ENCODE peak calls at places on chromosomes 1 and 21, in eight cellular contexts. F is K562, Z is esophagus muscularis mucosa, Q is transverse colon, K is tibial nerve, P is stomach, J is sigmoid colon, N is suprapubic skin. X is an unnamed sample.

GRCh38 chr1:151157067-151157531 is 650 bp downstream of the TNFAIP8L2 start:
- DNase-seq in F (no peak), Z (no peak), Q (peak), K (no peak), P (no peak), J (peak), N (no peak), X (no peak)

GRCh38 chr1:215844266-215844665 is 277.2 kb downstream of the KCTD3 start:
- DNase-seq in F (no peak), Z (no peak), Q (no peak), K (no peak), P (no peak), J (no peak), N (no peak), X (no peak)

GRCh38 chr1:19040010-19040680 is 83.7 kb upstream of the IFFO2 start:
- DNase-seq in F (no peak), Z (no peak), Q (no peak), K (no peak), P (no peak), J (peak), N (peak), X (no peak)

GRCh38 chr1:153987621-153988020 is 1.5 kb upstream of the RAB13 start:
- DNase-seq in F (no peak), Z (no peak), Q (no peak), K (no peak), P (no peak), J (no peak), N (no peak), X (no peak)

GRCh38 chr1:245880754-245881403 is 626.2 kb downstream of the SMYD3 start:
- DNase-seq in F (no peak), Z (no peak), Q (no peak), K (no peak), P (no peak), J (no peak), N (no peak), X (no peak)

GRCh38 chr1:216723274-216723780 is at the start of gene ESRRG:
- DNase-seq in F (no peak), Z (no peak), Q (peak), K (no peak), P (peak), J (no peak), N (no peak), X (peak)

GRCh38 chr1:14939527-14940284 is 213.8 kb upstream of the TMEM51 start:
- DNase-seq in F (peak), Z (no peak), Q (no peak), K (no peak), P (no peak), J (no peak), N (no peak), X (no peak)

GRCh38 chr1:91057784-91058183 is 35.9 kb upstream of the ZNF644 start:
- DNase-seq in F (no peak), Z (no peak), Q (no peak), K (no peak), P (no peak), J (no peak), N (no peak), X (no peak)

GRCh38 chr1:56948403-56949023 is 17.3 kb downstream of the C8B start:
- DNase-seq in F (no peak), Z (no peak), Q (no peak), K (no peak), P (no peak), J (no peak), N (no peak), X (no peak)

GRCh38 chr1:214415131-214415530 is 134.2 kb downstream of the SMYD2 start:
- DNase-seq in F (no peak), Z (no peak), Q (no peak), K (no peak), P (no peak), J (no peak), N (no peak), X (no peak)

GRCh38 chr1:214416417-214417212 is 134.8 kb downstream of the PTPN14 start:
- DNase-seq in F (no peak), Z (no peak), Q (no peak), K (no peak), P (no peak), J (no peak), N (no peak), X (no peak)

GRCh38 chr1:214418380-214418779 is 133.0 kb downstream of the PTPN14 start:
- DNase-seq in F (no peak), Z (no peak), Q (no peak), K (no peak), P (no peak), J (no peak), N (no peak), X (no peak)

GRCh38 chr1:214419650-214420049 is 131.8 kb downstream of the PTPN14 start:
- DNase-seq in F (peak), Z (no peak), Q (no peak), K (no peak), P (no peak), J (no peak), N (no peak), X (no peak)

GRCh38 chr1:214417545-214418210 is 133.7 kb downstream of the PTPN14 start:
- DNase-seq in F (no peak), Z (no peak), Q (no peak), K (no peak), P (no peak), J (no peak), N (no peak), X (no peak)
- TF ChIP-seq EP300 in F (no peak), Z (no peak), Q (no peak), K (no peak), P (no peak), J (no peak), N (no peak), X (no peak)

GRCh38 chr1:962381-963350 is 2.3 kb downstream of the KLHL17 start:
- DNase-seq in F (no peak), Z (no peak), Q (no peak), K (no peak), P (no peak), J (no peak), N (no peak), X (no peak)

GRCh38 chr1:964691-965525 is 1.4 kb upstream of the PLEKHN1 start:
- DNase-seq in F (no peak), Z (no peak), Q (no peak), K (no peak), P (no peak), J (no peak), N (no peak), X (no peak)

GRCh38 chr1:965526-966134 is 652 bp upstream of the PLEKHN1 start:
- DNase-seq in F (no peak), Z (no peak), Q (no peak), K (no peak), P (no peak), J (no peak), N (no peak), X (no peak)

GRCh38 chr1:966135-966602 is at the start of gene PLEKHN1:
- DNase-seq in F (peak), Z (no peak), Q (peak), K (no peak), P (peak), J (no peak), N (no peak), X (no peak)

GRCh38 chr1:963746-964525 is 2.3 kb upstream of the PLEKHN1 start:
- DNase-seq in F (no peak), Z (no peak), Q (no peak), K (no peak), P (no peak), J (no peak), N (no peak), X (no peak)
- TF ChIP-seq CTCF in F (no peak), Z (no peak), Q (no peak), K (no peak), P (no peak), J (no peak), N (no peak), X (no peak)

GRCh38 chr21:14947613-14948160 is 117.1 kb downstream of the NRIP1 start:
- DNase-seq in F (no peak), Z (no peak), Q (no peak), K (no peak), P (no peak), J (no peak), N (no peak), X (no peak)
- TF ChIP-seq EP300 in F (no peak), Z (no peak), Q (no peak), K (no peak), P (no peak), J (no peak), N (no peak), X (no peak)

DNA sequence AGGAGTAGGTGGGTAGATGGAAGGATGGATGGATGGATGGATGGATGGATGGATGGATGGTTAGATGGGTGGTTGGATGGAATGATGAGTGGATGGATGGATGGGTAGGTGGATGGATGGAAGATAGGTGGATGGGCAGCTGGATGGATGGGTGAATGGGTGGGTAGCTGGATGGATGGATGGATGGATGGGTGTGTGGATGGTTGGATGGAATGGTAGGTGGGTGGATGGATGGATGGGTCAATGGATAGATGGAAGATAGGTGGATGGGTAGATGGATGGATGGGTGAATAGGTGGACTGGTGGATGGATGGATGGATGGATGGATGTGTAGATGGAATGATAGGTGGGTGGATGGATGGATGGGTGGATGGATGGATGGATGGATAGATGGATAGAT is 164.0 kb upstream of the VAMP3 start:
- DNase-seq in F (no peak), Z (no peak), Q (no peak), K (no peak), P (no peak), J (no peak), N (no peak), X (no peak)
- TF ChIP-seq CTCF in F (no peak), Z (no peak), Q (no peak), K (no peak), P (no peak), J (no peak), N (no peak), X (no peak)

DNA sequence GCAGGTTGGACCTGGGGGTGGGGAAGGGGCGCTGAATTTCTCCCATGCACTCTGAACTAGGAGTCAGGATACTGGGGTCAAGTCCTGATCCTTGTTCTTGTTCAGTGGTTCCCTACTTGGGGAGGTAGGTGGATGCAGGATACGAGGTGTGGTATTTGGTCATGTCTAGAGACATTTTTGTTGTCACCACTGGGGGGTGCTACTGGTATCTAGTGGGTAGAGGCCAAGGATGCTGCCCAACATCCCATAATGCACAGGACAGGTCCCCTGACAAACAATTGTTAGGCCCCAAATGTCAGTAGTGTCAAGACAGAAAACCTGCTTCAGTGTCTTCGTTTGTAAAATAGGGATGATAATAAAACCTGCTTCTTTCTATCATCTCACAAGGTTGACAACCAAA is 259.0 kb upstream of the FOXD3 start:
- DNase-seq in F (no peak), Z (no peak), Q (no peak), K (no peak), P (no peak), J (no peak), N (no peak), X (no peak)
- TF ChIP-seq EP300 in F (no peak), Z (no peak), Q (no peak), K (no peak), P (no peak), J (no peak), N (no peak), X (no peak)

GRCh38 chr1:68819190-68819829 is 322.4 kb upstream of the DEPDC1 start:
- DNase-seq in F (no peak), Z (no peak), Q (no peak), K (no peak), P (no peak), J (no peak), N (no peak), X (no peak)
- TF ChIP-seq CTCF in F (no peak), Z (peak), Q (no peak), K (no peak), P (peak), J (no peak), N (no peak), X (no peak)

GRCh38 chr1:212488436-212489283 is 55.9 kb downstream of the NENF start:
- DNase-seq in F (no peak), Z (peak), Q (peak), K (peak), P (peak), J (peak), N (peak), X (no peak)
- TF ChIP-seq EP300 in F (peak), Z (no peak), Q (no peak), K (peak), P (no peak), J (no peak), N (no peak), X (no peak)

DNA sequence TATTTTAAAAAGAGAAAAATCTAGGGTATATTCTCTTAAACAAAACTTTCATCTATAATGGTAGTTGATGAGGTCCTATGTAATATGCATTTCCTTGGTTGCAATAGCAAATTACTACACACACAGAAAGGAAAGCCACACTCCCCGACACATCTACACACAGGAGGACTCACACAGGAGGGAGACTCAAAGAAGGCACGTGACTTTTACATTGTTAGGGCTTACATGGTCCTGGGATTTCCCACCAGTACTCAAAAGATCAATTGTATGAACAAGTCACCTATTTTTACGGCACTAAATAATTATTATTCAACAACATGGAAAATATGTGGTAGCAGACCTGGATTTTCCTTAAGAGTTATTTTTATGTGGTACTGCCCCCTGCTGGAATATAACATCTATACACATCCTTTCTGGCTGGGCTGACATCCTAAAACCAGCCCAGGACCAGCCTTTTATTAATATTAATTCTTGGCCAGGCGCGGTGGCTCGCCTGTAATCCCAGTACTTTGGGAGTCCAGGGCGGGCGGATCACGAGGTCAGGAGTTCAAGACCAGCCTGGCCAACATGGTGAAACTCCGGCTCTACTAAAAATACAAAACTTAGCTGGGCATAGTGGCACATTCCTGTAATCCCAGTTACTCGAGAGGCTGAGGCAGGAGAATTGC is 33.9 kb upstream of the LGALS8 start:
- DNase-seq in F (peak), Z (no peak), Q (no peak), K (no peak), P (peak), J (no peak), N (no peak), X (no peak)
- TF ChIP-seq CTCF in F (peak), Z (peak), Q (peak), K (peak), P (peak), J (no peak), N (peak), X (peak)

GRCh38 chr1:5740865-5741860 is 251.1 kb downstream of the NPHP4 start:
- DNase-seq in F (no peak), Z (no peak), Q (no peak), K (peak), P (no peak), J (peak), N (no peak), X (no peak)

GRCh38 chr1:5739561-5740078 is 252.6 kb downstream of the NPHP4 start:
- DNase-seq in F (no peak), Z (no peak), Q (no peak), K (peak), P (peak), J (peak), N (peak), X (no peak)

GRCh38 chr1:5737081-5737480 is 255.1 kb downstream of the NPHP4 start:
- DNase-seq in F (no peak), Z (no peak), Q (no peak), K (no peak), P (no peak), J (no peak), N (no peak), X (no peak)

GRCh38 chr1:5740450-5740849 is 251.8 kb downstream of the NPHP4 start:
- DNase-seq in F (no peak), Z (no peak), Q (no peak), K (peak), P (no peak), J (peak), N (no peak), X (no peak)

GRCh38 chr1:5738911-5739462 is 253.2 kb downstream of the NPHP4 start:
- DNase-seq in F (no peak), Z (no peak), Q (no peak), K (peak), P (peak), J (peak), N (peak), X (no peak)
- TF ChIP-seq EP300 in F (no peak), Z (no peak), Q (no peak), K (no peak), P (no peak), J (no peak), N (no peak), X (no peak)